ENCODE peak calls at places on chromosomes 7 and 10, in four cellular contexts. R is AG04450, N is HT1080, D is T-helper 1 cell. J is an unnamed sample.

GRCh38 chr7:23106491-23106800 is 861 bp downstream of the KLHL7 start:
- DNase-seq in R (no peak), N (no peak), D (no peak), J (peak)

GRCh38 chr7:30424536-30424935 is 54.0 kb downstream of the NOD1 start:
- DNase-seq in R (no peak), N (no peak), D (no peak), J (no peak)

GRCh38 chr10:88557659-88558058 is 25.5 kb downstream of the RNLS start:
- DNase-seq in R (peak), N (peak), D (no peak), J (peak)

GRCh38 chr10:110762109-110762848 is 109.4 kb upstream of the PDCD4 start:
- DNase-seq in R (no peak), N (no peak), D (no peak), J (no peak)

GRCh38 chr10:128046156-128046933 is 79.9 kb downstream of the MKI67 start:
- DNase-seq in R (no peak), N (no peak), D (no peak), J (no peak)

GRCh38 chr10:102553771-102554170 is 50.0 kb downstream of the SUFU start:
- DNase-seq in R (no peak), N (no peak), D (no peak), J (no peak)

GRCh38 chr7:148625342-148625741 is 34.8 kb downstream of the C7orf33 start:
- DNase-seq in R (no peak), N (no peak), D (no peak), J (no peak)

GRCh38 chr7:51635801-51636200 is 319.2 kb upstream of the COBL start:
- DNase-seq in R (no peak), N (no peak), D (no peak), J (no peak)

GRCh38 chr10:11958956-11959355 is 83.7 kb downstream of the UPF2 start:
- DNase-seq in R (no peak), N (no peak), D (no peak), J (no peak)

GRCh38 chr10:102395677-102396197 is at the start of gene NFKB2:
- DNase-seq in R (no peak), N (no peak), D (no peak), J (no peak)

GRCh38 chr7:39987641-39988347 is 37.7 kb downstream of the CDK13 start:
- DNase-seq in R (no peak), N (no peak), D (no peak), J (no peak)

GRCh38 chr10:24929056-24929544 is 23.3 kb downstream of the PRTFDC1 start:
- DNase-seq in R (no peak), N (no peak), D (no peak), J (peak)

GRCh38 chr7:143269254-143269653 is 6.0 kb downstream of the GSTK1 start:
- DNase-seq in R (no peak), N (no peak), D (no peak), J (no peak)

GRCh38 chr10:49197171-49197570 is 9.0 kb upstream of the TMEM273 start:
- DNase-seq in R (no peak), N (no peak), D (no peak), J (no peak)

GRCh38 chr10:24651923-24652322 is 71.8 kb downstream of the ARHGAP21 start:
- DNase-seq in R (no peak), N (no peak), D (no peak), J (no peak)

GRCh38 chr10:70272925-70273316 is 10.9 kb downstream of the NPFFR1 start:
- DNase-seq in R (no peak), N (peak), D (no peak), J (no peak)

GRCh38 chr7:154096-154835 is 38.1 kb upstream of the FAM20C start:
- DNase-seq in R (no peak), N (no peak), D (no peak), J (no peak)

J was measured in astrocyte of the hippocampus.